ENCODE peak calls at places on chromosomes 12 and 14, in five cellular contexts. L is HFFc6, C is GM10248, G is fibroblast of lung, H is progenitor cell of endocrine pancreas. Q is an unnamed sample.
A peak's percentile ranks its signal among the peaks of the same experiment; 100 is the strongest.

GRCh38 chr14:32217301-32217700 is 14.2 kb upstream of the RNU6-8 start:
- DNase-seq in C (no peak), L (no peak), G (no peak), H (no peak), Q (no peak)

GRCh38 chr12:48924617-48925217 is 575 bp downstream of the FKBP11 start:
- DNase-seq in G (peak; percentile 52), H (peak; percentile 51), C (peak; percentile 86), L (peak; percentile 21), Q (peak; percentile 61)

GRCh38 chr12:52252728-52253328 is 19.8 kb downstream of the KRT7 start:
- DNase-seq in L (no peak), C (no peak), H (no peak), G (no peak), Q (no peak)

GRCh38 chr14:58746701-58747100 is 108.9 kb downstream of the DACT1 start:
- DNase-seq in C (no peak), L (no peak), G (no peak), H (no peak), Q (no peak)

GRCh38 chr12:53719649-53720048 is 7.6 kb downstream of the CALCOCO1 start:
- DNase-seq in G (no peak), H (no peak), L (peak; percentile 18), C (no peak), Q (no peak)

GRCh38 chr14:64012003-64012402 is 159.2 kb downstream of the SYNE2 start:
- DNase-seq in L (no peak), H (no peak), C (no peak), G (no peak), Q (no peak)

GRCh38 chr12:62435337-62436163 is 31.1 kb upstream of the MON2 start:
- DNase-seq in H (peak; percentile 40), G (peak; percentile 59), C (peak; percentile 65), L (peak; percentile 62), Q (peak; percentile 51)

GRCh38 chr14:103576371-103577024 is 13.7 kb downstream of the COA8 start:
- DNase-seq in G (peak; percentile 83), C (no peak), L (peak; percentile 87), H (no peak), Q (peak; percentile 73)

GRCh38 chr14:89673499-89674225 is 256.6 kb upstream of the FOXN3 start:
- DNase-seq in C (no peak), L (peak; percentile 62), H (no peak), G (peak; percentile 76), Q (no peak)

GRCh38 chr12:75704208-75704607 is 192.8 kb upstream of the KRR1 start:
- DNase-seq in G (no peak), H (no peak), C (no peak), L (no peak), Q (no peak)

GRCh38 chr12:75707983-75708382 is 196.6 kb upstream of the KRR1 start:
- DNase-seq in L (no peak), C (no peak), H (no peak), G (no peak), Q (no peak)

GRCh38 chr12:75706786-75707605 is 195.6 kb upstream of the KRR1 start:
- DNase-seq in G (peak; percentile 81), L (peak; percentile 16), C (no peak), H (no peak), Q (no peak)

GRCh38 chr12:75704664-75705063 is 193.3 kb upstream of the KRR1 start:
- DNase-seq in C (no peak), L (no peak), G (peak; percentile 82), H (no peak), Q (peak; percentile 9)

DNA sequence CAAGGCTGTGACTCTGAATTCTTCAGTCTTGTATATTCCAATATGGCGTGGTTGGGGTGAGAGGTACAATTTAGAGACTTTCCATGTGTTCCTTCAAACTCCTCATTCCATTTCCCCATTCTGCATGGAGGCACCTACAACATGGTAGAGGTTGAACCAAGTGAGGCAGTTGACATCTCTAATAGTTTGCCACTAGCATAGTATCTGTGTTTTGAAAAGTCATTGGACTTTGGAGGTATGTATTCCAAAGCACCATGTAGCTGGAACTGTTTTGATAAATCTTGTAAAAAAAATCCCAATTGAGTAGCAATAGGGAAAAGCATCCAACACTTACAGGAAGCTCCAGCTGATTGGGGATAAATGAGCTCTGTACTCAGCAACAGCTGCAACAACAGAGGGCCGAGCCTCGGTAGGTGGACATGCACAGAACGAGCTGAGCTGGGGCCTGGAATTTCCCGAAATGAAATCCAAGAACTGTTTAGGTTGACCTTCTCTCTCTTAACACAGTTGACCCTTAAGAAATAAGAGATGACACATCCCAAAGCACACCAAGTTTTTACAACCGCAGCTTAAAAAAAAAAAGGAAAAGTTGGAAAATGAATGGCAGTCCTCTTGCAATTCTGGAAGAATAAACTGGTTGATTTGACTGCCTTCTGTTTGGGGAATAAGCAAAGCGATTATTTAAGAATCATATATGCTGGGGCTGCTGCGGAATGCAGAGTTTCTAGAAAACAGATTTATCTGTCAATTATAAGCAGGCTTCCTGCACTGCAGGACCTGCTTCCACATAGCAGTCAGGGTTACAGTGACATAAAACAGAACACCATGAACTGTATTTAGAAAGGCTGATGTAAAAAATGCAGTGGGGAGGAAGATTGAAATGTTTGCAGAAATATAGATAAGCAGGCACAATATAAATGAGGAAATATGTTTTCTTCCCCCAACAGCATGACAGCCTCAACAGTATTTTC is 194.6 kb upstream of the KRR1 start:
- DNase-seq in C (no peak), G (peak; percentile 100), H (no peak), L (peak; percentile 69), Q (peak; percentile 50)
- TF ChIP-seq CTCF in C (no peak), G (no peak), H (no peak), L (no peak), Q (no peak)

DNA sequence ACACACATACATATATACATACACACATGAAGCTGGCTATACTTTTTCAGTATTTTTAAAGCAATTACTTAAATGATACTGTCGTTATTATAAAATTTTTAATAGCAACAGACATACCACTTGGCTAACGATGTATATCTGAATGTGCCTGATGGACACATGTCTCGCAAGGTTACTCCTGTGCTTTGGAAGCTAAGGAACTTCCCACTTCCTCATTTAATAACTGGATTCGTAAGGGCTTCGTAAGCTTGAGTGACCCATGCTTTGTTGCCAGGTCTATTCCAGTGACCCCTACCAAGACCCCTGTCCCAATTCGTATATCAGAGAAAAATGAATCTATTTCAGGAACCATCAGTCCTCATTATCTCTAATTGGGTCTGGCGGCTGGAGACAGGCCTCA is 17.4 kb upstream of the MYO1H start:
- DNase-seq in G (no peak), C (no peak), L (no peak), H (no peak), Q (no peak)
- TF ChIP-seq CTCF in G (no peak), C (no peak), L (no peak), H (no peak), Q (no peak)

GRCh38 chr12:5200276-5201087 is 156.8 kb downstream of the KCNA5 start:
- DNase-seq in L (peak; percentile 8), C (peak; percentile 50), H (peak; percentile 88), G (no peak), Q (peak; percentile 88)
- TF ChIP-seq CTCF in L (peak; percentile 77), C (peak; percentile 52), H (peak; percentile 99), G (peak; percentile 64), Q (peak; percentile 83)

GRCh38 chr14:55545779-55546178 is 34.2 kb upstream of the KTN1 start:
- DNase-seq in C (no peak), G (no peak), H (no peak), L (no peak), Q (no peak)
- TF ChIP-seq CTCF in C (no peak), G (no peak), H (no peak), L (no peak), Q (no peak)

GRCh38 chr14:97107760-97108159 is 310.6 kb downstream of the VRK1 start:
- DNase-seq in C (no peak), H (no peak), G (no peak), L (no peak), Q (no peak)

GRCh38 chr14:97104029-97104428 is 306.8 kb downstream of the VRK1 start:
- DNase-seq in C (no peak), H (no peak), L (no peak), G (no peak), Q (no peak)

GRCh38 chr14:97107070-97107469 is 309.9 kb downstream of the VRK1 start:
- DNase-seq in L (peak; percentile 3), H (no peak), C (no peak), G (peak; percentile 11), Q (no peak)

GRCh38 chr14:97106166-97106565 is 309.0 kb downstream of the VRK1 start:
- DNase-seq in C (no peak), H (no peak), G (no peak), L (no peak), Q (no peak)

DNA sequence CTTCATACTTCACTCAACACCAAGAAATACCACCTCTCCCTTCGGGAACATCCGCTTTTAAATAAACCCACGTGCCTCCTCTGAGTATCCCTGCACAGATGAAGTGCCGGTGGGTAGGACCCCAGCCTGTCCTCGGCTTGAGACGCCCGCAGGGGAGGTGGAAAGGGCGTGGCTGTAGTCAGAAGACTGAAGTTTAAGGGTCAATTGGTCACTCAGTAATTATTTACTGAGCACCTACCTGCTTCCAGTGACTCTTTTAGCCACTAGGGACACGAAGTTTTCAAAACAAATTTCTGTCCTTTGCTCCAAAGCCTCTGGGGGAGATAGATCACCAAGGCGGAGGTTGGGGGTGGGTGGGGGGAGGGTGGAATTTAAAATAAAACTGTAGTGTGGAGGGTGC is 309.4 kb downstream of the VRK1 start:
- DNase-seq in L (no peak), C (no peak), H (no peak), G (no peak), Q (no peak)
- TF ChIP-seq CTCF in L (no peak), C (no peak), H (no peak), G (no peak), Q (no peak)

GRCh38 chr14:39492267-39492666 is 60.0 kb upstream of the FBXO33 start:
- DNase-seq in C (no peak), G (peak; percentile 95), H (no peak), L (peak; percentile 80), Q (no peak)

GRCh38 chr14:39488600-39488999 is 56.4 kb upstream of the FBXO33 start:
- DNase-seq in G (peak; percentile 13), C (no peak), H (no peak), L (peak; percentile 40), Q (peak; percentile 44)

GRCh38 chr14:39491134-39491541 is 58.9 kb upstream of the FBXO33 start:
- DNase-seq in L (peak; percentile 30), H (no peak), G (peak; percentile 33), C (no peak), Q (no peak)
- TF ChIP-seq CTCF in L (peak; percentile 88), H (peak; percentile 79), G (peak; percentile 19), C (peak; percentile 34), Q (peak; percentile 55)

DNA sequence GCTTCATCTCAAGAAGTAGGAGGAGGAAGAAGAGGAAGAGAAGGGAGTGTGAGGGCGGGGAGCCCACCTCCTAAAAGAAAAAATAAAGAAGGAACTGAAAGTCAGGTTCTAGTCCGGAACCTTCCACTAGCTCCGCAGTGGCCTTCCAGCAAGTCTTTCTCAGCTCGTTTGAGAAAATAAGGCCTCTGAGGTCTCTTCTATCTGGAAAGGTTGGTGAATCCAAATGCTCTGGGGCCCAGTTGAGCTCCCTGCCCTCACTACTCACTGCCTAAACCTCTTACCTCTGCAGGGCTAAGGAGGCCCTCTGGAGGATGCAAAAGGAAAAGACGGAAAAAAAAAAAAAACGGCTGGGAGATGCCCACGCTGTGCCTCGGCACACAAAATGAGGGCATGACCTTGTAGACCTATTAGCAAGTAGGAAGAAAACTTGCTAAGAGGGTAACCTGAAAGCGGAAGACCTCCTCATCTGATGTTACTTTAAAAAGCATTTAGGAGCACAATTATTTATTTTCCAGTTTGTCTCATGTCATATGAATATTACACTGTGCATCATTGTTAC is 35.9 kb downstream of the FBLN5 start:
- DNase-seq in C (peak; percentile 42), H (no peak), G (peak; percentile 40), L (no peak), Q (peak; percentile 14)
- TF ChIP-seq CTCF in C (peak; percentile 31), H (peak; percentile 61), G (peak; percentile 57), L (peak; percentile 53), Q (peak; percentile 51)

Q was measured in nephron progenitor cell.